ENCODE peak calls at places on chromosomes 3 and 15, in four cellular contexts. N is A549, V is GM12878, D is K562. X is an unnamed sample.

GRCh38 chr15:57445872-57446271 is 69.6 kb downstream of the CGNL1 start:
- DNase-seq in N (peak), V (no peak), D (no peak), X (no peak)

GRCh38 chr15:29012097-29012496 is 126.3 kb downstream of the APBA2 start:
- DNase-seq in N (no peak), V (no peak), D (no peak), X (no peak)

GRCh38 chr3:46946856-46947544 is 29.5 kb downstream of the CCDC12 start:
- DNase-seq in N (no peak), V (no peak), D (peak), X (peak)

GRCh38 chr3:150749218-150749617 is 13.8 kb downstream of the SIAH2 start:
- DNase-seq in N (no peak), V (no peak), D (no peak), X (no peak)

GRCh38 chr15:80171787-80172186 is 19.0 kb downstream of the FAH start:
- DNase-seq in N (no peak), V (no peak), D (no peak), X (peak)

GRCh38 chr3:45838466-45838865 is 3.5 kb downstream of the LZTFL1 start:
- DNase-seq in N (no peak), V (no peak), D (no peak), X (no peak)

GRCh38 chr15:90585863-90586262 is 56.1 kb downstream of the CRTC3 start:
- DNase-seq in N (peak), V (no peak), D (no peak), X (no peak)

GRCh38 chr15:62889141-62889661 is 153.3 kb upstream of the TPM1 start:
- DNase-seq in N (no peak), V (no peak), D (no peak), X (no peak)

GRCh38 chr15:55281517-55282227 is 7.9 kb downstream of the RAB27A start:
- DNase-seq in N (no peak), V (no peak), D (no peak), X (no peak)

GRCh38 chr3:101827211-101828174 is 21.8 kb upstream of the NFKBIZ start:
- DNase-seq in N (peak), V (peak), D (peak), X (peak)

GRCh38 chr3:14564741-14565140 is 24.6 kb upstream of the GRIP2 start:
- DNase-seq in N (peak), V (no peak), D (no peak), X (peak)

GRCh38 chr15:40968290-40969085 is 15.2 kb downstream of the CHAC1 start:
- DNase-seq in N (no peak), V (no peak), D (no peak), X (no peak)

GRCh38 chr15:59501531-59502113 is 63.6 kb downstream of the FAM81A start:
- DNase-seq in N (peak), V (no peak), D (peak), X (peak)

GRCh38 chr3:51350751-51351150 is 34.3 kb upstream of the MANF start:
- DNase-seq in N (no peak), V (no peak), D (no peak), X (no peak)

GRCh38 chr15:99143655-99144610 is 39.1 kb downstream of the SYNM start:
- DNase-seq in N (no peak), V (no peak), D (no peak), X (peak)

GRCh38 chr15:56868251-56868650 is 50.2 kb upstream of the TCF12 start:
- DNase-seq in N (no peak), V (no peak), D (no peak), X (no peak)

GRCh38 chr3:128242818-128243601 is 89.7 kb downstream of the EEFSEC start:
- DNase-seq in N (no peak), V (no peak), D (no peak), X (no peak)

GRCh38 chr15:101439285-101439919 is 50.1 kb downstream of the PCSK6 start:
- DNase-seq in N (peak), V (no peak), D (no peak), X (peak)

GRCh38 chr3:35422826-35423601 is 216.3 kb upstream of the ARPP21 start:
- DNase-seq in N (no peak), V (no peak), D (no peak), X (no peak)

GRCh38 chr3:452221-452620 is 255.7 kb downstream of the CHL1 start:
- DNase-seq in N (no peak), V (no peak), D (no peak), X (no peak)

GRCh38 chr3:57959407-57960173 is 48.6 kb upstream of the FLNB start:
- DNase-seq in N (no peak), V (no peak), D (no peak), X (no peak)

GRCh38 chr3:44240061-44240460 is 1.6 kb upstream of the TOPAZ1 start:
- DNase-seq in N (no peak), V (no peak), D (no peak), X (no peak)

GRCh38 chr15:50046868-50047267 is 72.2 kb downstream of the ATP8B4 start:
- DNase-seq in N (no peak), V (no peak), D (no peak), X (no peak)

GRCh38 chr3:46851364-46852328 is 11.6 kb downstream of the MYL3 start:
- DNase-seq in N (no peak), V (no peak), D (no peak), X (no peak)

GRCh38 chr15:71054286-71054952 is 60.9 kb upstream of the THSD4 start:
- DNase-seq in N (peak), V (no peak), D (no peak), X (no peak)

GRCh38 chr15:62894322-62895085 is 148.0 kb upstream of the TPM1 start:
- DNase-seq in N (peak), V (no peak), D (no peak), X (no peak)

GRCh38 chr3:15313461-15313860 is 18.9 kb downstream of the SH3BP5 start:
- DNase-seq in N (no peak), V (no peak), D (no peak), X (no peak)

GRCh38 chr3:188962253-188963247 is 209.2 kb upstream of the TPRG1 start:
- DNase-seq in N (no peak), V (no peak), D (no peak), X (no peak)

GRCh38 chr15:58467121-58467721 is 35.4 kb downstream of the LIPC start:
- DNase-seq in N (no peak), V (no peak), D (no peak), X (peak)

GRCh38 chr3:197736010-197736490 is 654 bp downstream of the RUBCN start:
- DNase-seq in N (no peak), V (no peak), D (peak), X (no peak)

GRCh38 chr3:47420044-47420430 is 39.2 kb downstream of the PTPN23 start:
- DNase-seq in N (no peak), V (no peak), D (no peak), X (no peak)

GRCh38 chr3:96449803-96450202 is 364.6 kb upstream of the EPHA6 start:
- DNase-seq in N (no peak), V (no peak), D (no peak), X (peak)

DNA sequence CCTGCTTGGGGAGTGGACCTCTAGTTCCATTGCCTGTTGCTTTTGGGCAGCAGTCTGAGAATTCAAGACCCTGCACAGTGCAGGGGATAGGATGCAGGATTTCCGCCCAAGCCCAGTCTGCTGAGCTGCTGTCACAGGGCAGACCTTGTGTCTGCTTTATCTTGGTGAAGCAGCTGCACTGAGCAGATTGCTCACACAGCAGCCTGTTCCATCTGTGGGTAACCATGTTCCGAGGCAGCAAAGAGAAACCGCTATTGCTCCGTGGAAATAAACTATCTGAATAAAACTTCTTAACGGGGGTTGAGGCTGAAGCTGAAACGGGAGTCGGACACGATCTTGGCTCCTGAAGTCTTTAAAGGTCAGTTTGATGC is 202.3 kb downstream of the AKAP13 start:
- DNase-seq in N (no peak), V (peak), D (peak), X (no peak)
- TF ChIP-seq CHD4 in N (no peak), V (no peak), D (no peak), X (no peak)

GRCh38 chr15:76973362-76973743 is 21.6 kb upstream of the PSTPIP1 start:
- DNase-seq in N (peak), V (no peak), D (peak), X (peak)
- TF ChIP-seq CHD4 in N (no peak), V (no peak), D (no peak), X (no peak)

GRCh38 chr3:42769477-42770131 is 3.4 kb downstream of the CCDC13 start:
- DNase-seq in N (no peak), V (no peak), D (no peak), X (no peak)

GRCh38 chr3:42764561-42765295 is 8.3 kb downstream of the CCDC13 start:
- DNase-seq in N (no peak), V (no peak), D (no peak), X (no peak)

GRCh38 chr3:42762046-42762724 is 10.9 kb downstream of the CCDC13 start:
- DNase-seq in N (no peak), V (no peak), D (no peak), X (no peak)

GRCh38 chr3:42763023-42763422 is 10.0 kb downstream of the CCDC13 start:
- DNase-seq in N (no peak), V (no peak), D (no peak), X (no peak)

DNA sequence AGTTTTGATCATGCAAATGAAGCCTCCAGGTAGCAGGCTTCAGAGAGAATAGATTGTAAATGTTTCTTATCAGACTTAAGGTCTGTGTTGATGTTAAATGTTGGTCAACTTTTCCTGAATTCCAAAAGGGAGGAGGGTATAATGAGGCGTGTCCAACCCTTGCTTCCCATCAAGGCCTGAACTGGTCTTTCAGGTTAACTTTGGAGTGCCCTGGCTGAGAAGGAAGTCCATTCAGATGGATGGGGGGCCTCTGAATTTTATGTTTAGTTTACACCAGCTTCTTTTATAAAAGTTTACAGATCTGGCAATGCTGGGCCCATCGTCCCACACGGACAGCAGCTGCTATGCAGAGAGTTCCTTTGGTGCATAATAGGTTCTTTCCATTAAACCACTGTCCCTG is 8.9 kb downstream of the CCDC13 start:
- DNase-seq in N (no peak), V (no peak), D (no peak), X (no peak)
- TF ChIP-seq CHD4 in N (no peak), V (no peak), D (no peak), X (no peak)

GRCh38 chr15:92809880-92810361 is 90.2 kb upstream of the CHD2 start:
- DNase-seq in N (peak), V (no peak), D (no peak), X (no peak)
- TF ChIP-seq CHD4 in N (no peak), V (no peak), D (no peak), X (no peak)

DNA sequence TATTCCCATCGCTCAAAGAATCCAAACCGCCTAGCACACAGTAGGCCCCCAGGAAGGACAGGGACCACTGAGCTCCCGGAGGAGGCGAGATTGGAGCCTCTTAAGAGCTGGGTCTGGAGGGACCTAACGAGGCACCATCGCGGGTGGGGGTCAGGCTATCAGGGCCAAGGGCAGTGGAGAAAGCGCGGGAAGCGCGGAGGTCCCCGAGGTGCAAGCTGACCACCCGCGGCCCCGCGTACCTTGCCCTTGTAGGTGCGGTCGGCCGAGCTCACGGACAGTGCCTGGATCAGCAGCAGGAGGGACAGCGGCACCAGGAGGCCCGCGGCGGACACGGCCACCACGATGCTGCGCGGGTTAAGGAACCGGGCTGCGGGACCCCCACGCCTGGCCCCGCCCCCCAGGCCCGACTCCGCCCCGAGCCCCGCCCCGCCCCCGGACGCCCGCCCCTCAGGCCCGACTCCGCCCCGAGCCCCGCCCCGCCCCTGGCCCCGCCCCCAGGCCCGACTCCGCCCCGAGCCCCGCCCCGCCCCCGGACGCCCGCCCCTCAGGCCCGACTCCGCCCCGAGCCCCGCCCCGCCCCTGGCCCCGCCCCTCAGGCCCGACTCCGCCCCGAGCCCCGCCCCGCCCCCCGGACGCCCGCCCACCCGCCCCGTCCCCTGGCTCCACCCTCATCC is 3.9 kb downstream of the ZDHHC19 start:
- DNase-seq in N (no peak), V (no peak), D (peak), X (no peak)
- TF ChIP-seq CHD4 in N (no peak), V (no peak), D (no peak), X (no peak)

GRCh38 chr3:171165986-171166385 is 139.5 kb upstream of the SLC2A2 start:
- DNase-seq in N (no peak), V (no peak), D (no peak), X (no peak)

GRCh38 chr3:171168551-171168950 is 142.0 kb upstream of the SLC2A2 start:
- DNase-seq in N (no peak), V (no peak), D (no peak), X (no peak)

GRCh38 chr3:171169866-171170265 is 143.3 kb upstream of the SLC2A2 start:
- DNase-seq in N (no peak), V (no peak), D (no peak), X (no peak)

GRCh38 chr3:171169443-171169842 is 142.9 kb upstream of the SLC2A2 start:
- DNase-seq in N (no peak), V (no peak), D (no peak), X (no peak)

DNA sequence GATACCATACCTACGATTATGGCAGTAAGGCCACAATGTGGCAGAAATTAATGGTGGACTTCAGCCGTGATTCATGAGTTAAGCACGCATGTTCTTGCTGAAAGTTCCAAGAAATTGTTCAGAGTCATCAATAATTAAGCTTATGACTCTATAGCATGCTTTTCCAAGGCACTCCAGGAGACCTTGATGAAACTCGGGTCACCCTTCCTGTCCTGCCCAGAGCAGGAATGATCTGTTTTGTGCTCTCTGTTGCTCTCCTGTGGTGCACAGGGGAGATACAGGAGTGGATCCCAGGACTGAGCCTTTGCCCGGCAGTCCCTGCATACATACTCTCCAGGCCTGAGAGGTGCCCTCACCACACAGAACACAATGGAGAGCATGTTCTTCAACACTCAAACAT is 141.6 kb upstream of the SLC2A2 start:
- DNase-seq in N (peak), V (no peak), D (no peak), X (peak)
- TF ChIP-seq CHD4 in N (no peak), V (no peak), D (no peak), X (no peak)

GRCh38 chr3:105516972-105517371 is 150.3 kb downstream of the ALCAM start:
- DNase-seq in N (peak), V (no peak), D (no peak), X (no peak)

GRCh38 chr3:105523496-105523895 is 156.8 kb downstream of the ALCAM start:
- DNase-seq in N (no peak), V (no peak), D (no peak), X (no peak)

GRCh38 chr3:105521803-105522202 is 155.1 kb downstream of the ALCAM start:
- DNase-seq in N (no peak), V (no peak), D (no peak), X (no peak)

GRCh38 chr3:105518201-105518600 is 151.5 kb downstream of the ALCAM start:
- DNase-seq in N (peak), V (no peak), D (no peak), X (no peak)

GRCh38 chr3:105518806-105519418 is 152.2 kb downstream of the ALCAM start:
- DNase-seq in N (peak), V (peak), D (peak), X (peak)
- TF ChIP-seq CHD4 in N (no peak), V (no peak), D (no peak), X (no peak)